ENCODE peak calls at places on chromosomes 2 and 18, in four cellular contexts. One of them, this sample, is unnamed.

GRCh38 chr2:192579965-192580700 is 385.4 kb upstream of the TMEFF2 start:
- DNase-seq in spleen: no peak
- DNase-seq in cardiac muscle cell: no peak
- DNase-seq in CD8-positive, alpha-beta memory T cell: no peak
- DNase-seq in this sample: no peak

GRCh38 chr2:21773168-21773567 is 649.4 kb downstream of the TDRD15 start:
- DNase-seq in spleen: no peak
- DNase-seq in cardiac muscle cell: no peak
- DNase-seq in CD8-positive, alpha-beta memory T cell: no peak
- DNase-seq in this sample: no peak

GRCh38 chr2:218418717-218419458 is at the start of gene VIL1:
- DNase-seq in spleen: no peak
- DNase-seq in cardiac muscle cell: no peak
- DNase-seq in CD8-positive, alpha-beta memory T cell: no peak
- DNase-seq in this sample: no peak

GRCh38 chr2:234565201-234565600 is 68.3 kb upstream of the ARL4C start:
- DNase-seq in spleen: no peak
- DNase-seq in cardiac muscle cell: no peak
- DNase-seq in CD8-positive, alpha-beta memory T cell: no peak
- DNase-seq in this sample: no peak

GRCh38 chr2:179861027-179861776 is at the start of gene ZNF385B:
- DNase-seq in spleen: no peak
- DNase-seq in cardiac muscle cell: peak
- DNase-seq in CD8-positive, alpha-beta memory T cell: no peak
- DNase-seq in this sample: peak

GRCh38 chr2:10019174-10019971 is 24.0 kb upstream of the KLF11 start:
- DNase-seq in spleen: peak
- DNase-seq in cardiac muscle cell: no peak
- DNase-seq in CD8-positive, alpha-beta memory T cell: peak
- DNase-seq in this sample: no peak

GRCh38 chr2:10385933-10386773 is 62.0 kb downstream of the ODC1 start:
- DNase-seq in spleen: no peak
- DNase-seq in cardiac muscle cell: no peak
- DNase-seq in CD8-positive, alpha-beta memory T cell: no peak
- DNase-seq in this sample: no peak

GRCh38 chr2:62215306-62216064 is 19.6 kb downstream of the B3GNT2 start:
- DNase-seq in spleen: no peak
- DNase-seq in cardiac muscle cell: no peak
- DNase-seq in CD8-positive, alpha-beta memory T cell: no peak
- DNase-seq in this sample: no peak

GRCh38 chr18:55477537-55478300 is 110.3 kb downstream of the TCF4 start:
- DNase-seq in spleen: no peak
- DNase-seq in cardiac muscle cell: peak
- DNase-seq in CD8-positive, alpha-beta memory T cell: no peak
- DNase-seq in this sample: no peak

GRCh38 chr2:48343571-48344440 is 186.1 kb upstream of the STON1 start:
- DNase-seq in spleen: no peak
- DNase-seq in cardiac muscle cell: no peak
- DNase-seq in CD8-positive, alpha-beta memory T cell: no peak
- DNase-seq in this sample: no peak

GRCh38 chr2:140586379-140586778 is 1544.4 kb downstream of the LRP1B start:
- DNase-seq in spleen: no peak
- DNase-seq in cardiac muscle cell: peak
- DNase-seq in CD8-positive, alpha-beta memory T cell: no peak
- DNase-seq in this sample: peak

GRCh38 chr2:229612395-229612971 is 101.9 kb downstream of the DNER start:
- DNase-seq in spleen: no peak
- DNase-seq in cardiac muscle cell: no peak
- DNase-seq in CD8-positive, alpha-beta memory T cell: no peak
- DNase-seq in this sample: no peak

GRCh38 chr2:159600752-159601151 is 15.6 kb downstream of the BAZ2B start:
- DNase-seq in spleen: no peak
- DNase-seq in cardiac muscle cell: no peak
- DNase-seq in CD8-positive, alpha-beta memory T cell: no peak
- DNase-seq in this sample: no peak

GRCh38 chr2:133270550-133270949 is 297.7 kb downstream of the NCKAP5 start:
- DNase-seq in spleen: no peak
- DNase-seq in cardiac muscle cell: no peak
- DNase-seq in CD8-positive, alpha-beta memory T cell: no peak
- DNase-seq in this sample: no peak

GRCh38 chr2:133266075-133266925 is 302.0 kb downstream of the NCKAP5 start:
- DNase-seq in spleen: no peak
- DNase-seq in cardiac muscle cell: peak
- DNase-seq in CD8-positive, alpha-beta memory T cell: no peak
- DNase-seq in this sample: peak

GRCh38 chr2:133271105-133271504 is 297.2 kb downstream of the NCKAP5 start:
- DNase-seq in spleen: no peak
- DNase-seq in cardiac muscle cell: no peak
- DNase-seq in CD8-positive, alpha-beta memory T cell: no peak
- DNase-seq in this sample: no peak

GRCh38 chr2:133264951-133265949 is 303.0 kb downstream of the NCKAP5 start:
- DNase-seq in spleen: peak
- DNase-seq in cardiac muscle cell: peak
- DNase-seq in CD8-positive, alpha-beta memory T cell: no peak
- DNase-seq in this sample: peak

DNA sequence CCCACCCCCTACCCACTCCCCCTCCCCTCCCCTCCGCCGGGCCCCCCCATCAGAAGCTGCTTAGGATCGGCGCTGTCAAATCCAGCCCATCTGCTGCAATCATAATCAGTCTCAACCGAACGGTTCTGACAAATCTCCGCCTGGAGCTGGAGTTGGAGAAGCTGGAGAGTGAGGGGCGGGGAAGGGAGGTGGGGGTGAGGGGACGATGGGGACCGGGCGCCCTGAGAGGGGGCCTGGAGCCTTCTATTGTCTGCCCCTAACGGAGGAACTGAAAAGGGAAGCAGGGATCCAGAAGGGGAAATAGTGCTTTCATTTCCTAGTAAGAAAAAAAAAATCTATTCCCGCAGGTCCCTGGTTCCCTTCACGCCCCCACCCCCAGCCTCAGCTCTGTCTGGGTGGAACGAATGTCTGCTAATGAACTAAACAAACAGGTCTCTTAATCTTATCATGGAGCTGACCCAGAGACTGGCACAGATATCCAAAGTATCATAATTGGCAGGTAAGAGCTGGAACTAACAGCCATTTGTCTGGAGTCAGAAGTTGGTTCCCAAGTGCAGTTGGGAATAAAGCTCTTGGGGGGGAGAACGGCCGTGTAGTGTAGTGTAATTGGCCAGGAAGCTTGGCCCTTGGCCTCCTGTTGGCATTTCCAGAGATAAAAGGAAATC is 301.2 kb downstream of the NCKAP5 start:
- DNase-seq in spleen: no peak
- DNase-seq in cardiac muscle cell: peak
- DNase-seq in CD8-positive, alpha-beta memory T cell: no peak
- DNase-seq in this sample: peak
- H3K4me3 ChIP-seq in spleen: peak
- H3K4me3 ChIP-seq in cardiac muscle cell: peak
- H3K4me3 ChIP-seq in CD8-positive, alpha-beta memory T cell: no peak
- H3K4me3 ChIP-seq in this sample: peak

GRCh38 chr2:95274291-95275150 is at the start of gene PROM2:
- DNase-seq in spleen: peak
- DNase-seq in cardiac muscle cell: no peak
- DNase-seq in CD8-positive, alpha-beta memory T cell: peak
- DNase-seq in this sample: no peak

GRCh38 chr2:95275151-95275515 is 884 bp downstream of the PROM2 start:
- DNase-seq in spleen: peak
- DNase-seq in cardiac muscle cell: no peak
- DNase-seq in CD8-positive, alpha-beta memory T cell: peak
- DNase-seq in this sample: no peak

GRCh38 chr2:95276888-95277245 is 2.6 kb downstream of the PROM2 start:
- DNase-seq in spleen: peak
- DNase-seq in cardiac muscle cell: no peak
- DNase-seq in CD8-positive, alpha-beta memory T cell: peak
- DNase-seq in this sample: no peak

GRCh38 chr2:95276244-95276887 is 2.1 kb downstream of the PROM2 start:
- DNase-seq in spleen: peak
- DNase-seq in cardiac muscle cell: no peak
- DNase-seq in CD8-positive, alpha-beta memory T cell: peak
- DNase-seq in this sample: no peak

DNA sequence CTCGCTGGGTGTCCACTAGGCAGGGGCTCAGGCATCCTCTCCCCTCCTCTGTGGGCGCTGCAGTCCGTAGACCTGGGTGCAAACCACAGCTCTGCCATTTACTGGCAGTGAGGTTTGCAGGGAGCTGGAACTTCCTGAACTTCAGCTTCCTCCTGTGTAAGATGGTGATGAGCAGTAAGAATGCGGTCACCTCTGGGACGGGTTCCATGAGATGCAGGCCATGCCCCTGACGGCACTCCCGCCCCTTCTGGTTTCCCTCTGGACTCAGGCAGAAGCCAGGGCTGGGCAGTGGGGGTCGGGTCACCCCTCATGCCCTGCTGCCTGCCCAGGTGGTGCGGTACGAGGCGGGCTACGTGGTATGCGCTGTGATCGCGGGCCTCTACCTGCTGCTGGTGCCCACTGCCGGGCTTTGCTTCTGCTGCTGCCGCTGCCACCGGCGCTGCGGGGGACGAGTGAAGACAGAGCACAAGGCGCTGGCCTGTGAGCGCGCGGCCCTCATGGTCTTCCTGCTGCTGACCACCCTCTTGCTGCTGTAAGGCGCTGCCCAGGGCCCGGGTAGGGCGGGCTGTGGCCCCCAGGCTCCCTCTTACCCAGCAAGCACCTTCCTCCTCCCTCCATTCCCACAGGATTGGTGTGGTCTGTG is 1.5 kb downstream of the PROM2 start:
- DNase-seq in spleen: peak
- DNase-seq in cardiac muscle cell: no peak
- DNase-seq in CD8-positive, alpha-beta memory T cell: peak
- DNase-seq in this sample: no peak
- H3K27ac ChIP-seq in spleen: no peak
- H3K27ac ChIP-seq in cardiac muscle cell: no peak
- H3K27ac ChIP-seq in CD8-positive, alpha-beta memory T cell: no peak
- H3K27ac ChIP-seq in this sample: no peak

GRCh38 chr2:111701798-111702118 is 182.2 kb downstream of the ANAPC1 start:
- DNase-seq in spleen: no peak
- DNase-seq in cardiac muscle cell: no peak
- DNase-seq in CD8-positive, alpha-beta memory T cell: no peak
- DNase-seq in this sample: no peak

GRCh38 chr2:111704246-111704645 is 179.7 kb downstream of the ANAPC1 start:
- DNase-seq in spleen: no peak
- DNase-seq in cardiac muscle cell: no peak
- DNase-seq in CD8-positive, alpha-beta memory T cell: no peak
- DNase-seq in this sample: no peak

GRCh38 chr2:111703759-111704158 is 180.2 kb downstream of the ANAPC1 start:
- DNase-seq in spleen: no peak
- DNase-seq in cardiac muscle cell: no peak
- DNase-seq in CD8-positive, alpha-beta memory T cell: no peak
- DNase-seq in this sample: no peak

GRCh38 chr2:111702119-111702808 is 181.7 kb downstream of the ANAPC1 start:
- DNase-seq in spleen: no peak
- DNase-seq in cardiac muscle cell: peak
- DNase-seq in CD8-positive, alpha-beta memory T cell: peak
- DNase-seq in this sample: peak

DNA sequence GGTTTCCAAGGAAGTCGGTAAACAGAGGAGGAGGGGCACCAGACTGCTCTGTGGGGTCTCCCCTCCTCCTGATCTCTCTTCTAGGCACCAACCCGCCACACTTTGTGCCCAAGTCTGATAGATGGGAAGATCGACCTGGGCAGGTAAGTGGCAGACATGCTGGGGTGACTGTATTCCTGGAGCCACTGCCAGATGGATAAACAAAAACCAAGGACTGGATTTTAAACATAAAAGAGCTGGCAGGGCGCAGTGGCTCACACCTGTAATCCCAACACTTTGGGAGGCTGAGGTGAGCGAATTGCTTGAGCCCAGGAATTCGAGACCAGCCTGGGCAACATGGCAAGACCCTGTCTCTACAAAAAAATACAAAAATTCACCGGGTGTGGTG is 181.2 kb downstream of the ANAPC1 start:
- DNase-seq in spleen: no peak
- DNase-seq in cardiac muscle cell: no peak
- DNase-seq in CD8-positive, alpha-beta memory T cell: no peak
- DNase-seq in this sample: no peak
- H3K4me3 ChIP-seq in spleen: no peak
- H3K4me3 ChIP-seq in cardiac muscle cell: no peak
- H3K4me3 ChIP-seq in CD8-positive, alpha-beta memory T cell: no peak
- H3K4me3 ChIP-seq in this sample: no peak

GRCh38 chr2:73981081-73981968 is 3.4 kb upstream of the TET3 start:
- DNase-seq in spleen: peak
- DNase-seq in cardiac muscle cell: peak
- DNase-seq in CD8-positive, alpha-beta memory T cell: no peak
- DNase-seq in this sample: peak
- H3K27ac ChIP-seq in spleen: no peak
- H3K27ac ChIP-seq in cardiac muscle cell: no peak
- H3K27ac ChIP-seq in CD8-positive, alpha-beta memory T cell: no peak
- H3K27ac ChIP-seq in this sample: no peak

DNA sequence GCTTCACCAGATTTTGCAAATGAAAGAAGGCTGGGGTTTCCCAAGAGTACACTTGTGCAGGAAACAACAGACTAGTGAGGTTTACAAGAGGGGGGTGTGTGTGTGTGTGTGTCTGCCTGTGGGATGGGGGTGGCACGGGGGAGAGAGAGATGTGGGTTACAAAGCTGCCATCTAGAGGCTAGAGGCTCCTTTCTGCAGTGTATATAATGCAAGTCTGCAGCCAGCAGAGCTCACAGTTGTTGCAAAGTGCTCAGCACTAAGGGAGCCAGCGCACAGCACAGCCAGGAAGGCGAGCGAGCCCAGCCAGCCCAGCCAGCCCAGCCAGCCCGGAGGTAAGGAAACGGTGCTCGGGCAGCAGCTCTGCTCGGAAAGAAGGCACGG is at the start of gene ACKR3:
- DNase-seq in spleen: peak
- DNase-seq in cardiac muscle cell: peak
- DNase-seq in CD8-positive, alpha-beta memory T cell: peak
- DNase-seq in this sample: peak
- H3K4me3 ChIP-seq in spleen: peak
- H3K4me3 ChIP-seq in cardiac muscle cell: peak
- H3K4me3 ChIP-seq in CD8-positive, alpha-beta memory T cell: peak
- H3K4me3 ChIP-seq in this sample: peak

GRCh38 chr2:27263287-27264252 is 723 bp upstream of the SLC30A3 start:
- DNase-seq in spleen: no peak
- DNase-seq in cardiac muscle cell: peak
- DNase-seq in CD8-positive, alpha-beta memory T cell: no peak
- DNase-seq in this sample: peak
- H3K27ac ChIP-seq in spleen: no peak
- H3K27ac ChIP-seq in cardiac muscle cell: peak
- H3K27ac ChIP-seq in CD8-positive, alpha-beta memory T cell: no peak
- H3K27ac ChIP-seq in this sample: no peak

GRCh38 chr2:98909381-98910211 is 26.4 kb downstream of the CRACDL start:
- DNase-seq in spleen: peak
- DNase-seq in cardiac muscle cell: peak
- DNase-seq in CD8-positive, alpha-beta memory T cell: no peak
- DNase-seq in this sample: peak
- H3K4me3 ChIP-seq in spleen: no peak
- H3K4me3 ChIP-seq in cardiac muscle cell: no peak
- H3K4me3 ChIP-seq in CD8-positive, alpha-beta memory T cell: no peak
- H3K4me3 ChIP-seq in this sample: no peak

This sample was measured in neural progenitor cell.